ENCODE peak calls at places on chromosomes 2 and 18, in ten cellular contexts. W is foreskin fibroblast, I is epithelial cell of esophagus, T is cardiac fibroblast, N is IMR-90, B is adrenal gland, L is pancreas, H is heart right ventricle, O is keratinocyte, U is brain microvascular endothelial cell. V is an unnamed sample.

GRCh38 chr18:60060578-60060977 is 160.8 kb downstream of the PMAIP1 start:
- DNase-seq in W (no peak), N (no peak), L (no peak), U (no peak), O (peak), H (no peak), B (no peak), I (peak), T (no peak), V (no peak)

GRCh38 chr2:205130111-205130829 is 552.0 kb upstream of the NRP2 start:
- DNase-seq in W (no peak), N (no peak), U (no peak), H (no peak), T (no peak), L (no peak), I (no peak), O (no peak), B (no peak), V (no peak)

GRCh38 chr2:146927080-146927714 is 917.6 kb upstream of the ACVR2A start:
- DNase-seq in H (no peak), O (no peak), W (peak), T (peak), U (peak), N (peak), B (peak), L (no peak), I (peak), V (peak)

GRCh38 chr2:130760754-130761751 is 5.7 kb downstream of the AMER3 start:
- DNase-seq in U (no peak), B (no peak), N (no peak), O (no peak), H (no peak), I (no peak), T (no peak), L (no peak), W (no peak), V (no peak)

GRCh38 chr2:65172994-65173790 is 43.3 kb upstream of the RAB1A start:
- DNase-seq in W (no peak), H (no peak), O (no peak), L (no peak), N (no peak), T (no peak), U (no peak), B (no peak), I (no peak), V (no peak)

GRCh38 chr2:173079968-173080860 is 4.6 kb downstream of the MAP3K20 start:
- DNase-seq in B (no peak), L (no peak), N (peak), I (peak), O (peak), H (no peak), T (peak), U (peak), W (peak), V (no peak)

GRCh38 chr2:199916980-199917379 is 5.9 kb downstream of the C2orf69 start:
- DNase-seq in O (no peak), W (no peak), T (no peak), U (no peak), H (no peak), N (no peak), B (no peak), L (no peak), I (no peak), V (no peak)

GRCh38 chr2:121103969-121104368 is 181.0 kb downstream of the TFCP2L1 start:
- DNase-seq in U (no peak), W (no peak), L (no peak), T (no peak), B (no peak), O (no peak), N (no peak), H (no peak), I (no peak), V (no peak)

GRCh38 chr2:121653035-121653434 is 3.8 kb upstream of the CLASP1 start:
- DNase-seq in W (no peak), T (no peak), N (no peak), B (no peak), U (no peak), O (no peak), I (no peak), H (no peak), L (no peak), V (no peak)

GRCh38 chr2:236972491-236973379 is 113.0 kb upstream of the COPS8 start:
- DNase-seq in W (peak), O (peak), T (peak), L (peak), I (peak), H (peak), N (peak), B (peak), U (peak), V (no peak)

GRCh38 chr2:225814554-225814953 is 415.0 kb downstream of the NYAP2 start:
- DNase-seq in I (peak), W (no peak), N (no peak), U (no peak), H (no peak), O (no peak), L (no peak), T (no peak), B (no peak), V (no peak)

GRCh38 chr18:79459946-79460345 is 64.2 kb downstream of the NFATC1 start:
- DNase-seq in U (no peak), T (no peak), N (no peak), B (no peak), O (no peak), L (no peak), H (no peak), I (no peak), W (no peak), V (no peak)

GRCh38 chr2:215773728-215774127 is 239.6 kb downstream of the MREG start:
- DNase-seq in L (no peak), N (peak), O (no peak), U (peak), W (peak), I (peak), T (peak), B (peak), H (no peak), V (no peak)

GRCh38 chr2:181235683-181236459 is 221.3 kb upstream of the ITGA4 start:
- DNase-seq in N (no peak), U (no peak), O (no peak), T (no peak), I (no peak), L (no peak), H (no peak), B (no peak), W (no peak), V (peak)

GRCh38 chr2:176115883-176116813 is at the start of gene HOXD10:
- DNase-seq in N (no peak), I (no peak), T (no peak), L (no peak), H (no peak), W (no peak), O (no peak), B (no peak), U (no peak), V (no peak)

GRCh38 chr2:139353874-139354273 is 573.7 kb upstream of the NXPH2 start:
- DNase-seq in I (no peak), W (no peak), U (no peak), T (no peak), N (no peak), O (no peak), B (no peak), H (no peak), L (no peak), V (no peak)

GRCh38 chr2:220279840-220280239 is 652.4 kb downstream of the SLC4A3 start:
- DNase-seq in I (peak), U (peak), W (peak), H (no peak), B (no peak), T (peak), O (no peak), L (no peak), N (peak), V (no peak)

GRCh38 chr2:75290600-75291140 is 91.3 kb upstream of the TACR1 start:
- DNase-seq in N (peak), U (no peak), W (peak), H (no peak), L (no peak), B (no peak), O (no peak), T (peak), I (no peak), V (no peak)

GRCh38 chr2:20213651-20214565 is 11.0 kb downstream of the SDC1 start:
- DNase-seq in O (no peak), W (no peak), L (no peak), H (no peak), U (no peak), T (no peak), B (peak), N (no peak), I (peak), V (peak)

GRCh38 chr2:213429516-213429915 is 145.3 kb downstream of the SPAG16 start:
- DNase-seq in W (no peak), I (peak), H (no peak), B (no peak), U (no peak), O (peak), T (peak), L (no peak), N (peak), V (no peak)

GRCh38 chr2:106115250-106115649 is 78.9 kb downstream of the UXS1 start:
- DNase-seq in N (peak), T (peak), U (peak), B (no peak), I (peak), W (peak), L (no peak), H (no peak), O (no peak), V (peak)

GRCh38 chr2:120791243-120791960 is 55.7 kb downstream of the GLI2 start:
- DNase-seq in B (no peak), N (no peak), O (no peak), L (no peak), I (no peak), T (no peak), W (no peak), H (no peak), U (no peak), V (no peak)

GRCh38 chr2:217371681-217372297 is 511.9 kb upstream of the TNP1 start:
- DNase-seq in T (no peak), B (no peak), U (no peak), W (no peak), H (no peak), I (no peak), O (no peak), L (no peak), N (no peak), V (no peak)

GRCh38 chr18:57441395-57441794 is 6.2 kb downstream of the ONECUT2 start:
- DNase-seq in L (no peak), H (no peak), I (peak), W (peak), U (no peak), O (no peak), B (no peak), T (peak), N (peak), V (peak)

GRCh38 chr2:101030866-101031554 is 28.9 kb downstream of the RPL31 start:
- DNase-seq in U (no peak), L (no peak), B (no peak), T (no peak), O (no peak), W (no peak), H (no peak), I (no peak), N (no peak), V (no peak)

GRCh38 chr2:165529130-165529529 is 59.6 kb downstream of the CSRNP3 start:
- DNase-seq in O (no peak), T (peak), W (no peak), I (no peak), L (no peak), H (no peak), N (no peak), U (peak), B (no peak), V (peak)

GRCh38 chr2:219186754-219187456 is 8.8 kb downstream of the RETREG2 start:
- DNase-seq in N (no peak), L (peak), T (no peak), W (no peak), U (no peak), H (no peak), I (no peak), O (no peak), B (peak), V (no peak)

GRCh38 chr2:231188506-231189170 is 9.8 kb upstream of the ARMC9 start:
- DNase-seq in U (no peak), B (peak), W (no peak), H (no peak), I (no peak), N (no peak), T (no peak), L (peak), O (no peak), V (no peak)

DNA sequence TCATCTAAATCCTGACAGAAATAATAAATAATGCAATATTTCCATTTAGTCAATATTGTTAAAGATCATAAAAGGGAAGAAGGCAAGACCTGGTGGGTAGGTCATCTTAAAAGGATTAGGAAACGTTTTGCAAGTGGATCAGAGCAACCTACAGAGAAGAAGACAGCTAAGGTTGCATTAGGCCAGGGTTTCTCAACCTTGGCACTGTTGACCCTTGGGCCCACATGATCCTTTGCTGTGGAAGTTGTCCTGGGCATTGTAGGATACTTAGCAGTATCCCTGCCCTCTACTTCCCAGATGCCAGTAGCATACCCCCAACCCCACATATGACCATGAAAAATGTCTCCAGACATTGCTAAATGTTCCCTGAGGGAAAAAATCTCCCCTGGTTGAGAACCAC is 55.0 kb downstream of the KLF7 start:
- DNase-seq in O (no peak), N (no peak), H (no peak), U (no peak), I (no peak), L (no peak), T (no peak), W (no peak), B (no peak), V (no peak)
- TF ChIP-seq CTCF in O (no peak), N (no peak), H (no peak), U (no peak), I (no peak), L (no peak), T (no peak), W (no peak), B (no peak), V (no peak)

GRCh38 chr2:190119257-190119656 is 56.7 kb upstream of the MSTN start:
- DNase-seq in I (no peak), O (no peak), L (peak), W (no peak), H (peak), T (no peak), N (no peak), U (no peak), B (no peak), V (no peak)
- H3K4me3 ChIP-seq in I (no peak), O (no peak), L (peak), W (no peak), H (no peak), T (peak), N (no peak), U (peak), B (no peak), V (no peak)

GRCh38 chr18:77709107-77709506 is 459.5 kb downstream of the GALR1 start:
- DNase-seq in N (no peak), U (no peak), W (no peak), I (no peak), B (no peak), L (no peak), O (no peak), T (no peak), H (no peak), V (peak)
- TF ChIP-seq CTCF in N (no peak), U (no peak), W (no peak), I (no peak), B (no peak), L (no peak), O (no peak), T (no peak), H (no peak), V (no peak)

GRCh38 chr2:190065839-190066238 is 3.3 kb upstream of the MSTN start:
- DNase-seq in T (no peak), H (no peak), O (no peak), I (no peak), W (no peak), N (peak), U (no peak), B (no peak), L (no peak), V (no peak)

GRCh38 chr2:190069936-190070696 is 7.6 kb upstream of the MSTN start:
- DNase-seq in B (peak), W (peak), U (peak), O (no peak), H (no peak), L (no peak), I (peak), N (peak), T (peak), V (peak)

GRCh38 chr2:190063624-190064023 is 1.1 kb upstream of the MSTN start:
- DNase-seq in T (no peak), U (no peak), N (no peak), I (no peak), O (no peak), L (no peak), W (no peak), H (no peak), B (no peak), V (no peak)

DNA sequence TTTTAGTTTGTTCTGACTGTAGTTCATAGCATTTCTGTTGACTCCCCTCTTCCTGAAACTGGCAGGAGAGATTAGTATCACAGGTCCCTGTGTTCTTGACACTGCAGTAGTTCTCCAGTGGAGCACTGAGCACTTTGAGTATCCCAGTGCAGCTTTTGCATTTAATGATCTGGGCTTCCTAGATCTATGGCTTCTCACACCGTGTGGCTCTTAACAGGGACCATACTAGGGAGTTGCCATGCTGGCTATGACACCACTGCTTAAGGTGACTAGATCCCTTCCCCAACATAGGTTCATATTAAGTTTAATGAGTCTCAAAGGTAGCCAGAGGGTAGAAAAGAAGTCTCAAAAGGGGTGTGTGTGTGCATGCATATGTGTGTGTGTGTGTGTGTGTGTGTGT is 6.2 kb upstream of the MSTN start:
- DNase-seq in T (no peak), U (no peak), W (no peak), I (no peak), O (no peak), N (no peak), L (no peak), H (no peak), B (no peak), V (no peak)
- H3K4me3 ChIP-seq in T (no peak), U (no peak), W (no peak), I (no peak), O (no peak), N (no peak), L (no peak), H (no peak), B (no peak), V (no peak)